ENCODE peak calls at places on chromosome 19, in ten cellular contexts. F, V, Q, W, C, O, P, Y, T and R are unnamed samples.

GRCh38 chr19:32830231-32831014 is 39.1 kb downstream of the SLC7A9 start:
- DNase-seq in F (no peak), V (no peak), Q (peak), W (no peak), C (no peak), O (no peak), P (no peak), Y (no peak), T (no peak), R (no peak)

GRCh38 chr19:13887039-13887438 is 10.1 kb downstream of the NANOS3 start:
- DNase-seq in F (no peak), V (no peak), Q (no peak), W (no peak), C (no peak), O (no peak), P (no peak), Y (no peak), T (peak), R (no peak)

GRCh38 chr19:48152552-48152951 is 17.6 kb downstream of the LIG1 start:
- DNase-seq in F (peak), V (peak), Q (peak), W (peak), C (peak), O (peak), P (peak), Y (peak), T (no peak), R (peak)

GRCh38 chr19:52095172-52096014 is at the start of gene ZNF841:
- DNase-seq in F (peak), V (no peak), Q (peak), W (peak), C (peak), O (peak), P (peak), Y (peak), T (peak), R (peak)

GRCh38 chr19:4620675-4621074 is 18.6 kb upstream of the TNFAIP8L1 start:
- DNase-seq in F (no peak), V (no peak), Q (no peak), W (no peak), C (no peak), O (peak), P (no peak), Y (no peak), T (no peak), R (no peak)

GRCh38 chr19:40147338-40147692 is 43.9 kb upstream of the MAP3K10 start:
- DNase-seq in F (peak), V (no peak), Q (no peak), W (no peak), C (no peak), O (no peak), P (no peak), Y (no peak), T (no peak), R (no peak)

GRCh38 chr19:54439174-54439851 is 9.7 kb upstream of the LENG8 start:
- DNase-seq in F (no peak), V (peak), Q (no peak), W (peak), C (no peak), O (peak), P (no peak), Y (no peak), T (peak), R (peak)

GRCh38 chr19:55526216-55527196 is 10.4 kb downstream of the SBK2 start:
- DNase-seq in F (peak), V (no peak), Q (peak), W (no peak), C (no peak), O (peak), P (peak), Y (no peak), T (peak), R (no peak)

GRCh38 chr19:54708781-54709180 is 15.5 kb upstream of the KIR3DL3 start:
- DNase-seq in F (peak), V (no peak), Q (no peak), W (no peak), C (no peak), O (no peak), P (no peak), Y (no peak), T (no peak), R (no peak)

GRCh38 chr19:14916848-14917247 is 24.4 kb upstream of the OR7C2 start:
- DNase-seq in F (no peak), V (peak), Q (no peak), W (no peak), C (no peak), O (no peak), P (no peak), Y (no peak), T (no peak), R (no peak)

GRCh38 chr19:41424335-41425173 is 2.6 kb downstream of the B3GNT8 start:
- DNase-seq in F (no peak), V (no peak), Q (no peak), W (no peak), C (no peak), O (no peak), P (no peak), Y (no peak), T (no peak), R (no peak)

GRCh38 chr19:13100031-13100588 is 2.5 kb downstream of the LYL1 start:
- DNase-seq in F (no peak), V (peak), Q (no peak), W (no peak), C (peak), O (no peak), P (no peak), Y (no peak), T (no peak), R (no peak)

GRCh38 chr19:55606471-55606787 is 982 bp downstream of the ZNF865 start:
- DNase-seq in F (no peak), V (no peak), Q (no peak), W (no peak), C (no peak), O (no peak), P (no peak), Y (no peak), T (no peak), R (no peak)

GRCh38 chr19:9621156-9622037 is at the start of gene ZNF561:
- DNase-seq in F (peak), V (peak), Q (peak), W (peak), C (peak), O (peak), P (peak), Y (peak), T (peak), R (peak)

GRCh38 chr19:4516939-4517300 is 1.4 kb downstream of the PLIN4 start:
- DNase-seq in F (no peak), V (no peak), Q (no peak), W (no peak), C (no peak), O (no peak), P (peak), Y (no peak), T (no peak), R (no peak)

GRCh38 chr19:29952646-29953045 is 10.6 kb downstream of the URI1 start:
- DNase-seq in F (no peak), V (no peak), Q (no peak), W (no peak), C (no peak), O (no peak), P (no peak), Y (no peak), T (no peak), R (no peak)

GRCh38 chr19:33703438-33703750 is 81.6 kb downstream of the CHST8 start:
- DNase-seq in F (no peak), V (no peak), Q (no peak), W (no peak), C (no peak), O (no peak), P (no peak), Y (no peak), T (no peak), R (no peak)

GRCh38 chr19:20558571-20558970 is 7.0 kb downstream of the ZNF737 start:
- DNase-seq in F (no peak), V (no peak), Q (no peak), W (no peak), C (no peak), O (no peak), P (no peak), Y (no peak), T (no peak), R (no peak)

GRCh38 chr19:35757231-35757748 is 461 bp upstream of the HSPB6 start:
- DNase-seq in F (peak), V (no peak), Q (peak), W (peak), C (no peak), O (peak), P (peak), Y (no peak), T (peak), R (peak)

GRCh38 chr19:55079400-55080038 is 3.9 kb downstream of the EPS8L1 start:
- DNase-seq in F (no peak), V (no peak), Q (no peak), W (no peak), C (no peak), O (no peak), P (no peak), Y (no peak), T (no peak), R (no peak)

GRCh38 chr19:40420766-40421467 is 4.9 kb downstream of the SERTAD1 start:
- DNase-seq in F (peak), V (peak), Q (peak), W (peak), C (peak), O (peak), P (peak), Y (peak), T (peak), R (peak)

GRCh38 chr19:38942471-38943181 is 11.9 kb downstream of the MRPS12 start:
- DNase-seq in F (no peak), V (no peak), Q (no peak), W (no peak), C (no peak), O (no peak), P (no peak), Y (no peak), T (no peak), R (no peak)

DNA sequence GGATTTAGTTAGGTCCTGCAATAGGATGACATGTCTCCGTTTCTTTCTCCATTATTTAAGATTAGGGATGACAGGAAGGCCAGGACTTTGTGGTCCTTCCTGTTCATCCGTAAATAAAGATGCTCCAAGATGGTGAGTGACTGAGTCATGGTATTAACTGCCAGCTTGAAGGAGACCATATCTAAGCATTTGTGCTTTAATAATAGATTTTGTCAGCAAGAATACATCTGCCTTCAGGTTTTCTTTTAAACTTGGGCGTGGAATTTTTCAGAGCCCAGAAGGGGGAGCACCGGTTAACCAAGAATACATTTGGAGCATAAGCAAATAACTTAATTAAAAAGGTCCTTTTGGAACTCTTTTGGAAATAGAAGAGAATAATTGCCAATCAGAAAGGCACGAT is 68.2 kb downstream of the ARHGAP35 start:
- DNase-seq in F (no peak), V (no peak), Q (no peak), W (no peak), C (no peak), O (no peak), P (no peak), Y (no peak), T (no peak), R (no peak)
- TF ChIP-seq CTCF in F (peak), V (peak), Q (peak), W (peak), C (no peak), O (peak), P (no peak), Y (no peak), T (no peak), R (no peak)

GRCh38 chr19:49450405-49450804 is 1.2 kb downstream of the PIH1D1 start:
- DNase-seq in F (no peak), V (no peak), Q (no peak), W (no peak), C (no peak), O (no peak), P (no peak), Y (no peak), T (no peak), R (no peak)

GRCh38 chr19:49448432-49448786 is 3.2 kb downstream of the PIH1D1 start:
- DNase-seq in F (no peak), V (no peak), Q (no peak), W (no peak), C (no peak), O (no peak), P (no peak), Y (no peak), T (no peak), R (no peak)

GRCh38 chr19:49451430-49452181 is at the start of gene PIH1D1:
- DNase-seq in F (peak), V (peak), Q (peak), W (peak), C (peak), O (peak), P (peak), Y (peak), T (peak), R (peak)

GRCh38 chr19:49445997-49446396 is 4.7 kb upstream of the SLC17A7 start:
- DNase-seq in F (no peak), V (no peak), Q (no peak), W (no peak), C (no peak), O (no peak), P (no peak), Y (no peak), T (peak), R (no peak)

GRCh38 chr19:49447485-49448431 is 3.9 kb downstream of the PIH1D1 start:
- DNase-seq in F (no peak), V (peak), Q (no peak), W (peak), C (no peak), O (no peak), P (peak), Y (no peak), T (no peak), R (no peak)
- TF ChIP-seq CTCF in F (no peak), V (no peak), Q (no peak), W (no peak), C (no peak), O (no peak), P (no peak), Y (no peak), T (no peak), R (no peak)

DNA sequence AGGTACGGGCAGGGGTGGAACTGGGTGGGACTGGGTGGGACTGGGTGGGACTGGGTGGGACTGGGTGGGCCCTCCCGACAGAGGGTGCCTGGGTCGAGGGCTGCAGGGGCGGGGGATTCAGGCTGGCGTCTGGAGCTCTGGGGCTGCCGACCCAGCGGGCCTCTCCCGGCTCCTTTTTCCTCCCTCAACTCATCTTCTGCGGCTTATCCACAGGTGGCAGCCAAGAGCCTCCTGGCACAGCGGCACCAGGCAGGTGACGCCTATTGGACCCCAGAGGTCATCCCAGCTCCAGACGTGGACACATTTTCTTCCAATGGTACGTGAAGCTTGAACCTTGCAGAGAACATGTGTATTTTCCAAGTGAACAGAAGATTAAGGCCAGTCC is 533 bp downstream of the ZNF544 start:
- DNase-seq in F (no peak), V (peak), Q (peak), W (peak), C (no peak), O (peak), P (no peak), Y (no peak), T (no peak), R (peak)
- TF ChIP-seq CTCF in F (no peak), V (peak), Q (no peak), W (peak), C (no peak), O (no peak), P (no peak), Y (no peak), T (no peak), R (no peak)

GRCh38 chr19:23403024-23403423 is 7.8 kb upstream of the ZNF91 start:
- DNase-seq in F (no peak), V (no peak), Q (no peak), W (no peak), C (no peak), O (no peak), P (no peak), Y (no peak), T (no peak), R (no peak)

GRCh38 chr19:23404676-23405075 is 9.4 kb upstream of the ZNF91 start:
- DNase-seq in F (no peak), V (no peak), Q (no peak), W (no peak), C (no peak), O (no peak), P (no peak), Y (no peak), T (no peak), R (no peak)

GRCh38 chr19:23402388-23402787 is 7.1 kb upstream of the ZNF91 start:
- DNase-seq in F (no peak), V (no peak), Q (no peak), W (no peak), C (no peak), O (no peak), P (no peak), Y (no peak), T (no peak), R (no peak)

GRCh38 chr19:23401086-23401485 is 5.8 kb upstream of the ZNF91 start:
- DNase-seq in F (no peak), V (no peak), Q (no peak), W (no peak), C (no peak), O (no peak), P (no peak), Y (no peak), T (no peak), R (no peak)

GRCh38 chr19:23403581-23404324 is 8.5 kb upstream of the ZNF91 start:
- DNase-seq in F (no peak), V (no peak), Q (no peak), W (peak), C (no peak), O (no peak), P (no peak), Y (no peak), T (peak), R (no peak)
- TF ChIP-seq CTCF in F (no peak), V (peak), Q (no peak), W (peak), C (no peak), O (no peak), P (no peak), Y (no peak), T (peak), R (no peak)

DNA sequence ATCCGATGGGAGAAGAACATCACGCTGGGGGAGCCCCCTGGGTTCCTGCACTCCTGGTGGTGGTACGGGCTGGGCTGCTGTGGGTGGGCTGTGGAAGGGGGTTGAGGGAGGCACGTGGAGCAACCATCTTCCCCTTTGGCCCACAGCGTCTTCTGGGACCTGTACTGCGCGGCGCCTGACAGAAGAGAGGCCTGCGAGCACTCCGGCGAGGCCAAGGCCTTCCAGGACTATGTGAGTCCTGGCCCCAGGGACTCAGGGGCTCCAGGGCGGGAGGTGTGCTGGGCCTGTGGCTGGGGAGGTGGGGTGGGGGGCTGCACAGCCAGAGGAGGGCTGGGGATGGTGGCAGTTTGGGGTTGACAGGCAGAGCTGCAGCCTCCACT is 8.5 kb downstream of the SSBP4 start:
- DNase-seq in F (no peak), V (no peak), Q (no peak), W (no peak), C (no peak), O (no peak), P (no peak), Y (no peak), T (no peak), R (peak)
- TF ChIP-seq CTCF in F (no peak), V (no peak), Q (no peak), W (no peak), C (no peak), O (no peak), P (no peak), Y (no peak), T (no peak), R (no peak)

DNA sequence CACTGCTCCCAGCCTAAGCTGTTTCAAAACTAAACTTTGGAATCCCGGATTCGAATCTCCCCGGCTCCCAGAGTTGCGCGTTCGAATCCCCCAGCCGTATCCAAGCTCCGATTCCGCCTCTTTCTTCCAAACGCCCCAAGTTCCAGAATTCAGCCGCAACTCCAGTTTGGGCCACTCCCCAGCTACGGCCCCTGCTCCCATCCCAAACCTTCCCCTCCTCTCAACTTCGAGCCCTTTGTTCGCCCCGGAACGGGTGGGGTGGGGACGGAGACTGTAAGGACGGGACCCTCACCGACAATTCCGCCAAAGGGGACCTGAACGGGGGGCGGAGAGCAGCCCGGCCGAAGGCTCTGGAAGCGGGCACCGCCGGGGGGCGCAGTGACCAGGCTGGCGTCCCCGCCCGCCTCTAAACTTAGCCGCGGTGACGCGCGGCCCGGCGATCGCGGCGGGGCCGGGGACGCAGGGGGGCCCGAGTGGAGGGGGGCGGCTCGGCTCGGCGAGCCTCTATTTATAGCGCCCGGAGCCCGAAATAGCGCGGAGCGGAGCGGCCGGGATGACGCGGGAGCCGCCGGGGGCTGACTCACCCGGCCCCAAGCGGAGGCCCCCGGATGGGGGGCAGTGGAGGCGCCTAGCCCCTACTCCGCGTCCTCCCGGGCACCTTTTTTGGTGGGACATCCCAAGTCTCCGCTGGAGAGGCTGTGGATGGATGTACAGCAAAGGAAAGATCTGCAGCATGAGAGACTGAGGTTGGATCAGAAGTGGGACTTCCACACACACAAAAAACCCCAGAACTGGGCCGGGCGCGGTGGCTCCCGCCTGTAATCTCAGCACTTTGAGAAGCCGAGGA is 4.9 kb upstream of the ERCC1 start:
- DNase-seq in F (no peak), V (peak), Q (no peak), W (peak), C (no peak), O (peak), P (peak), Y (no peak), T (no peak), R (peak)
- TF ChIP-seq CTCF in F (peak), V (peak), Q (peak), W (peak), C (no peak), O (peak), P (peak), Y (peak), T (no peak), R (peak)

DNA sequence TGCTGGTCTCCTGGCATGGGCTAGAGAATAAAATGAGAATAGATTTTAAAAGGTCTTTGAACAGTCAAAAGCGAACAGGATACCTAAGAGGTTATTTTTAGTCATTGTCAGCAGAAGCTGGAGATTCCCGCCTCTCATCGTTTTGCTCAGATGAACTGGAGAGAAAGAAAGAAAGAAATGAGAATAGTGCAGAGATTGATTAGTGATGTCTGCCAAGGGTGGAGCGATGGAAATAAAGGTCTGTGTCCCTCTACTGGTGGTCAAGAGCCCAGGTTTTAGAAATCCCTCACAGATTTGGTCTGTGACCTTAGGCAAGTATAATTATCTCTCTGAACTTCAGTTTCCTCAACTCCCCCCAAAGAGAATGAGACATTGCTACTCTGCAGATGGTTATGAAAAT is 5.4 kb downstream of the NCAN start:
- DNase-seq in F (no peak), V (peak), Q (no peak), W (no peak), C (no peak), O (no peak), P (no peak), Y (no peak), T (no peak), R (no peak)
- TF ChIP-seq CTCF in F (no peak), V (peak), Q (peak), W (peak), C (no peak), O (no peak), P (no peak), Y (no peak), T (no peak), R (no peak)